ENCODE peak calls at places on chromosomes 2 and 18, in four cellular contexts. Z, Y, C and M are unnamed samples.

GRCh38 chr2:113111823-113112287 is 15.5 kb upstream of the IL1RN start:
- ATAC-seq in Z (no peak), Y (peak; percentile 25), C (no peak), M (no peak)

GRCh38 chr18:56139372-56139771 is 499.0 kb downstream of the TXNL1 start:
- ATAC-seq in Z (peak; percentile 65), Y (no peak), C (no peak), M (peak; percentile 10)

GRCh38 chr2:127570282-127571250 is 35.1 kb downstream of the MYO7B start:
- ATAC-seq in Z (peak; percentile 87), Y (peak; percentile 61), C (peak; percentile 43), M (no peak)

GRCh38 chr2:77309725-77310124 is 212.5 kb downstream of the LRRTM4 start:
- ATAC-seq in Z (no peak), Y (no peak), C (no peak), M (no peak)

GRCh38 chr2:226891780-226892590 is 56.1 kb downstream of the RHBDD1 start:
- ATAC-seq in Z (no peak), Y (peak; percentile 78), C (peak; percentile 71), M (no peak)

GRCh38 chr18:62848946-62849345 is 133.6 kb downstream of the PHLPP1 start:
- ATAC-seq in Z (no peak), Y (peak; percentile 14), C (no peak), M (no peak)

GRCh38 chr18:33470229-33470628 is 29.7 kb upstream of the CCDC178 start:
- ATAC-seq in Z (no peak), Y (no peak), C (no peak), M (no peak)

GRCh38 chr18:23458830-23459529 is 5.9 kb downstream of the RIOK3 start:
- ATAC-seq in Z (no peak), Y (no peak), C (peak; percentile 37), M (no peak)

GRCh38 chr2:230925879-230926765 is 1.1 kb upstream of the GPR55 start:
- ATAC-seq in Z (peak; percentile 20), Y (peak; percentile 76), C (peak; percentile 49), M (no peak)

GRCh38 chr2:150472122-150472899 is 15.2 kb downstream of the RND3 start:
- ATAC-seq in Z (peak; percentile 85), Y (peak; percentile 28), C (no peak), M (peak; percentile 76)

GRCh38 chr2:148554459-148555247 is 89.9 kb upstream of the EPC2 start:
- ATAC-seq in Z (no peak), Y (peak; percentile 68), C (peak; percentile 21), M (no peak)

GRCh38 chr18:11146238-11146946 is 3.0 kb downstream of the PIEZO2 start:
- ATAC-seq in Z (peak; percentile 37), Y (no peak), C (no peak), M (no peak)

GRCh38 chr18:36440614-36441013 is 143.1 kb downstream of the FHOD3 start:
- ATAC-seq in Z (no peak), Y (no peak), C (no peak), M (peak; percentile 12)

GRCh38 chr2:156099382-156099781 is 233.1 kb downstream of the NR4A2 start:
- ATAC-seq in Z (no peak), Y (no peak), C (no peak), M (no peak)

GRCh38 chr2:11292464-11293255 is 51.8 kb downstream of the ROCK2 start:
- ATAC-seq in Z (no peak), Y (no peak), C (peak; percentile 69), M (no peak)

GRCh38 chr2:55923091-55923977 is at the start of gene EFEMP1:
- ATAC-seq in Z (peak; percentile 93), Y (peak; percentile 84), C (peak; percentile 78), M (peak; percentile 87)

GRCh38 chr2:38375711-38376345 is 1.2 kb downstream of the ATL2 start:
- ATAC-seq in Z (no peak), Y (no peak), C (no peak), M (no peak)

GRCh38 chr2:43759195-43759594 is 14.6 kb upstream of the DYNC2LI1 start:
- ATAC-seq in Z (peak; percentile 81), Y (peak; percentile 87), C (no peak), M (peak; percentile 74)

GRCh38 chr2:156380117-156380645 is 47.7 kb upstream of the NR4A2 start:
- ATAC-seq in Z (no peak), Y (no peak), C (peak; percentile 80), M (no peak)

GRCh38 chr2:68932392-68932791 is 20.3 kb downstream of the GKN2 start:
- ATAC-seq in Z (no peak), Y (no peak), C (peak; percentile 77), M (no peak)

GRCh38 chr2:168731002-168731401 is 71.4 kb upstream of the NOSTRIN start:
- ATAC-seq in Z (no peak), Y (no peak), C (no peak), M (no peak)

GRCh38 chr2:218230882-218231281 is 13.9 kb downstream of the ARPC2 start:
- ATAC-seq in Z (no peak), Y (peak; percentile 58), C (peak; percentile 95), M (no peak)

GRCh38 chr2:2542966-2543555 is 212.0 kb upstream of the MYT1L start:
- ATAC-seq in Z (peak; percentile 38), Y (no peak), C (peak; percentile 95), M (no peak)

GRCh38 chr18:56312554-56312953 is 325.8 kb downstream of the TXNL1 start:
- ATAC-seq in Z (peak; percentile 36), Y (no peak), C (no peak), M (no peak)

GRCh38 chr2:237097326-237097910 is 11.7 kb downstream of the COPS8 start:
- ATAC-seq in Z (no peak), Y (peak; percentile 11), C (no peak), M (no peak)

GRCh38 chr18:63175264-63175663 is 144.3 kb downstream of the BCL2 start:
- ATAC-seq in Z (no peak), Y (no peak), C (no peak), M (no peak)

GRCh38 chr2:181073896-181074295 is 93.5 kb downstream of the UBE2E3 start:
- ATAC-seq in Z (no peak), Y (no peak), C (no peak), M (no peak)

GRCh38 chr18:67301592-67301991 is 214.9 kb downstream of the DSEL start:
- ATAC-seq in Z (no peak), Y (peak; percentile 44), C (no peak), M (no peak)

GRCh38 chr2:19944205-19944845 is 42.5 kb upstream of the TTC32 start:
- ATAC-seq in Z (no peak), Y (no peak), C (no peak), M (no peak)

GRCh38 chr2:101517753-101518152 is 42.8 kb upstream of the RFX8 start:
- ATAC-seq in Z (peak; percentile 66), Y (peak; percentile 9), C (no peak), M (peak; percentile 34)

GRCh38 chr2:100218552-100218951 is 76.2 kb upstream of the AFF3 start:
- ATAC-seq in Z (no peak), Y (no peak), C (no peak), M (no peak)

GRCh38 chr2:222399038-222399783 is 25.1 kb upstream of the SGPP2 start:
- ATAC-seq in Z (no peak), Y (no peak), C (no peak), M (no peak)